ENCODE peak calls at places on chromosome 4, in ten cellular contexts. One of them, this sample, is unnamed.

GRCh38 chr4:144399927-144400326 is 246.0 kb upstream of the HHIP start:
- DNase-seq in upper lobe of right lung: no peak
- DNase-seq in CD4-positive, CD25-positive, alpha-beta regulatory T cell: no peak
- DNase-seq in DND-41: peak; percentile 10
- DNase-seq in cardiac fibroblast: peak; percentile 86
- DNase-seq in uterus: peak; percentile 38
- DNase-seq in AG10803: peak; percentile 44
- DNase-seq in fibroblast of lung: peak; percentile 82
- DNase-seq in NB4: peak; percentile 2
- DNase-seq in tibial artery: no peak
- DNase-seq in this sample: no peak

GRCh38 chr4:112038861-112039260 is 106.4 kb upstream of the FAM241A start:
- DNase-seq in upper lobe of right lung: no peak
- DNase-seq in CD4-positive, CD25-positive, alpha-beta regulatory T cell: no peak
- DNase-seq in DND-41: no peak
- DNase-seq in cardiac fibroblast: no peak
- DNase-seq in uterus: no peak
- DNase-seq in AG10803: peak; percentile 40
- DNase-seq in fibroblast of lung: no peak
- DNase-seq in NB4: peak; percentile 6
- DNase-seq in tibial artery: no peak
- DNase-seq in this sample: no peak

GRCh38 chr4:93764647-93765246 is 63.8 kb upstream of the ATOH1 start:
- DNase-seq in upper lobe of right lung: no peak
- DNase-seq in CD4-positive, CD25-positive, alpha-beta regulatory T cell: peak; percentile 40
- DNase-seq in DND-41: peak; percentile 12
- DNase-seq in cardiac fibroblast: peak; percentile 59
- DNase-seq in uterus: no peak
- DNase-seq in AG10803: peak; percentile 26
- DNase-seq in fibroblast of lung: peak; percentile 72
- DNase-seq in NB4: peak; percentile 51
- DNase-seq in tibial artery: no peak
- DNase-seq in this sample: peak; percentile 81

GRCh38 chr4:137310593-137311490 is 221.5 kb downstream of the PCDH18 start:
- DNase-seq in upper lobe of right lung: no peak
- DNase-seq in CD4-positive, CD25-positive, alpha-beta regulatory T cell: no peak
- DNase-seq in DND-41: no peak
- DNase-seq in cardiac fibroblast: peak; percentile 83
- DNase-seq in uterus: no peak
- DNase-seq in AG10803: peak; percentile 89
- DNase-seq in fibroblast of lung: peak; percentile 89
- DNase-seq in NB4: no peak
- DNase-seq in tibial artery: no peak
- DNase-seq in this sample: no peak

GRCh38 chr4:186726150-186726439 is 2.4 kb upstream of the FAT1 start:
- DNase-seq in upper lobe of right lung: no peak
- DNase-seq in CD4-positive, CD25-positive, alpha-beta regulatory T cell: peak; percentile 1
- DNase-seq in DND-41: no peak
- DNase-seq in cardiac fibroblast: no peak
- DNase-seq in uterus: no peak
- DNase-seq in AG10803: no peak
- DNase-seq in fibroblast of lung: no peak
- DNase-seq in NB4: no peak
- DNase-seq in tibial artery: no peak
- DNase-seq in this sample: no peak

GRCh38 chr4:10184501-10184938 is 67.9 kb upstream of the WDR1 start:
- DNase-seq in upper lobe of right lung: no peak
- DNase-seq in CD4-positive, CD25-positive, alpha-beta regulatory T cell: no peak
- DNase-seq in DND-41: no peak
- DNase-seq in cardiac fibroblast: no peak
- DNase-seq in uterus: no peak
- DNase-seq in AG10803: no peak
- DNase-seq in fibroblast of lung: no peak
- DNase-seq in NB4: peak; percentile 54
- DNase-seq in tibial artery: no peak
- DNase-seq in this sample: no peak

GRCh38 chr4:98522062-98522461 is 136.3 kb downstream of the TSPAN5 start:
- DNase-seq in upper lobe of right lung: no peak
- DNase-seq in CD4-positive, CD25-positive, alpha-beta regulatory T cell: no peak
- DNase-seq in DND-41: no peak
- DNase-seq in cardiac fibroblast: no peak
- DNase-seq in uterus: no peak
- DNase-seq in AG10803: no peak
- DNase-seq in fibroblast of lung: no peak
- DNase-seq in NB4: no peak
- DNase-seq in tibial artery: no peak
- DNase-seq in this sample: peak; percentile 56

GRCh38 chr4:140151700-140152014 is 2.3 kb downstream of the MAML3 start:
- DNase-seq in upper lobe of right lung: peak; percentile 86
- DNase-seq in CD4-positive, CD25-positive, alpha-beta regulatory T cell: peak; percentile 69
- DNase-seq in DND-41: peak; percentile 87
- DNase-seq in cardiac fibroblast: peak; percentile 89
- DNase-seq in uterus: peak; percentile 93
- DNase-seq in AG10803: peak; percentile 56
- DNase-seq in fibroblast of lung: peak; percentile 87
- DNase-seq in NB4: peak; percentile 90
- DNase-seq in tibial artery: peak; percentile 84
- DNase-seq in this sample: peak; percentile 94

GRCh38 chr4:182643801-182644311 is 273.3 kb downstream of the DCTD start:
- DNase-seq in upper lobe of right lung: no peak
- DNase-seq in CD4-positive, CD25-positive, alpha-beta regulatory T cell: no peak
- DNase-seq in DND-41: no peak
- DNase-seq in cardiac fibroblast: peak; percentile 82
- DNase-seq in uterus: no peak
- DNase-seq in AG10803: peak; percentile 90
- DNase-seq in fibroblast of lung: peak; percentile 69
- DNase-seq in NB4: no peak
- DNase-seq in tibial artery: peak; percentile 47
- DNase-seq in this sample: no peak

GRCh38 chr4:158162637-158163036 is 10.2 kb downstream of the GASK1B start:
- DNase-seq in upper lobe of right lung: no peak
- DNase-seq in CD4-positive, CD25-positive, alpha-beta regulatory T cell: no peak
- DNase-seq in DND-41: no peak
- DNase-seq in cardiac fibroblast: no peak
- DNase-seq in uterus: no peak
- DNase-seq in AG10803: no peak
- DNase-seq in fibroblast of lung: no peak
- DNase-seq in NB4: no peak
- DNase-seq in tibial artery: no peak
- DNase-seq in this sample: no peak

GRCh38 chr4:113732-114131 is 10.6 kb upstream of the ZNF718 start:
- DNase-seq in upper lobe of right lung: no peak
- DNase-seq in CD4-positive, CD25-positive, alpha-beta regulatory T cell: no peak
- DNase-seq in DND-41: no peak
- DNase-seq in cardiac fibroblast: no peak
- DNase-seq in uterus: no peak
- DNase-seq in AG10803: no peak
- DNase-seq in fibroblast of lung: no peak
- DNase-seq in NB4: peak; percentile 73
- DNase-seq in tibial artery: no peak
- DNase-seq in this sample: no peak

GRCh38 chr4:112771-113170 is 11.5 kb upstream of the ZNF718 start:
- DNase-seq in upper lobe of right lung: no peak
- DNase-seq in CD4-positive, CD25-positive, alpha-beta regulatory T cell: no peak
- DNase-seq in DND-41: peak; percentile 35
- DNase-seq in cardiac fibroblast: no peak
- DNase-seq in uterus: no peak
- DNase-seq in AG10803: no peak
- DNase-seq in fibroblast of lung: no peak
- DNase-seq in NB4: peak; percentile 74
- DNase-seq in tibial artery: no peak
- DNase-seq in this sample: no peak

GRCh38 chr4:107083-107443 is 17.2 kb upstream of the ZNF718 start:
- DNase-seq in upper lobe of right lung: no peak
- DNase-seq in CD4-positive, CD25-positive, alpha-beta regulatory T cell: no peak
- DNase-seq in DND-41: no peak
- DNase-seq in cardiac fibroblast: no peak
- DNase-seq in uterus: no peak
- DNase-seq in AG10803: no peak
- DNase-seq in fibroblast of lung: no peak
- DNase-seq in NB4: no peak
- DNase-seq in tibial artery: no peak
- DNase-seq in this sample: no peak

DNA sequence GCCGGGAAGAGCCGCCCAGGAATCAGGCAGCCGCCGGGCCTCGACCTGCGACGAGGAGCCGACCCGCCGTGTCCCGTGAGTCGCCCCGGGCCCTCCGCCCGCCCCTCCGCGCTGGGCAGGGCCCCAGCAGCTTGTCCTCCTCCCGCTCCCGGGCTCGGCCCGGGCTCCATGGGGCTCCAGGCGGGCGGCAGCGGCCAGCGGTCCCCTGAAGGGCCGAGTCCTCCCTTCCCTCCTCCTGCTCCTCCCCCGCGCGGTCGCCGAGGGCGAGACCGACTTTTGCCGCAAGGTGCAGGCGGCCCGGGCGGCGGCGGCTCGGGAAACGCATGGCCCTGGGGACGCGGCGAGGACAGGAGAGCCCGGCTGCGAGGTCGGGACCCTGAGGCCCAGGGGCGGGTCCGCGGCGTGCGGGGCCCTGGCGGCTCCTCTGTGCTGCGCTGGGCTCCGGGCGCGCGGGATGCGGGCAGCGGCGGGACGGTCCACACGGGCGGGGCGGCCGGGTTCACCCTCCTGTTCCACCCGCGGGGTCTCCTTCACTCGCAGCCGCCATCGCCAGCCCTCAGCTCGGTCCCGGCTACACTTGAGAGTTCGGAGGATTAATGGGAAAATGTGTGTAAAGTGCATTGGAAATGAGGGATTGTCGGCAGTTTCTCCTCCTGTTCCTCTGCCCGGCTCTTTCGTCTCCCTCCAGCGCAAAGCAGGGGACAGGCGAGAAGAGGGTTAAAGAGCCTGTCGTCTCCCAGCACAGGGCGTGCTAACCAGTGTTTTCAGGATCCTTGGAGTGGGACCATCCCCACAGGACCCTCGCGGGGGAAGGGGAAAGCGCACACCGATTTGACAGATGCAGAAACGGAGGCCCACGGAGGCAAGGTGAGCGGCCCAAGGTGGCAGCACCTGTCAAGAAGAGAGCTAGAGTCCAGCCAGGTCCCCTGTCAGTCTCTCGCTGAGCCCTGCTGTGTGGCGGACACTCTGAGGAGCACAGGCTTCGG is 16.6 kb upstream of the ZNF718 start:
- DNase-seq in upper lobe of right lung: no peak
- DNase-seq in CD4-positive, CD25-positive, alpha-beta regulatory T cell: no peak
- DNase-seq in DND-41: no peak
- DNase-seq in cardiac fibroblast: no peak
- DNase-seq in uterus: no peak
- DNase-seq in AG10803: no peak
- DNase-seq in fibroblast of lung: no peak
- DNase-seq in NB4: no peak
- DNase-seq in tibial artery: no peak
- DNase-seq in this sample: no peak
- H3K4me3 ChIP-seq in upper lobe of right lung: no peak overlapping the region
- H3K4me3 ChIP-seq in CD4-positive, CD25-positive, alpha-beta regulatory T cell: no peak overlapping the region
- H3K4me3 ChIP-seq in DND-41: no peak overlapping the region
- H3K4me3 ChIP-seq in cardiac fibroblast: no peak overlapping the region
- H3K4me3 ChIP-seq in uterus: no peak overlapping the region
- H3K4me3 ChIP-seq in AG10803: no peak overlapping the region
- H3K4me3 ChIP-seq in fibroblast of lung: no peak overlapping the region
- H3K4me3 ChIP-seq in NB4: no peak overlapping the region
- H3K4me3 ChIP-seq in tibial artery: peak overlapping the region; percentile 6
- H3K4me3 ChIP-seq in this sample: no peak overlapping the region

GRCh38 chr4:173217075-173217474 is 48.5 kb downstream of the GALNT7 start:
- DNase-seq in upper lobe of right lung: no peak
- DNase-seq in CD4-positive, CD25-positive, alpha-beta regulatory T cell: no peak
- DNase-seq in DND-41: no peak
- DNase-seq in cardiac fibroblast: no peak
- DNase-seq in uterus: no peak
- DNase-seq in AG10803: no peak
- DNase-seq in fibroblast of lung: no peak
- DNase-seq in NB4: no peak
- DNase-seq in tibial artery: no peak
- DNase-seq in this sample: no peak
- H3K4me3 ChIP-seq in upper lobe of right lung: no peak overlapping the region
- H3K4me3 ChIP-seq in CD4-positive, CD25-positive, alpha-beta regulatory T cell: no peak overlapping the region
- H3K4me3 ChIP-seq in DND-41: no peak overlapping the region
- H3K4me3 ChIP-seq in cardiac fibroblast: no peak overlapping the region
- H3K4me3 ChIP-seq in uterus: no peak overlapping the region
- H3K4me3 ChIP-seq in AG10803: no peak overlapping the region
- H3K4me3 ChIP-seq in fibroblast of lung: no peak overlapping the region
- H3K4me3 ChIP-seq in NB4: no peak overlapping the region
- H3K4me3 ChIP-seq in tibial artery: no peak overlapping the region
- H3K4me3 ChIP-seq in this sample: no peak overlapping the region

GRCh38 chr4:76463568-76463967 is 28.5 kb downstream of the SHROOM3 start:
- DNase-seq in upper lobe of right lung: no peak
- DNase-seq in CD4-positive, CD25-positive, alpha-beta regulatory T cell: no peak
- DNase-seq in DND-41: no peak
- DNase-seq in cardiac fibroblast: no peak
- DNase-seq in uterus: no peak
- DNase-seq in AG10803: no peak
- DNase-seq in fibroblast of lung: no peak
- DNase-seq in NB4: no peak
- DNase-seq in tibial artery: no peak
- DNase-seq in this sample: no peak

GRCh38 chr4:76457885-76458284 is 22.9 kb downstream of the SHROOM3 start:
- DNase-seq in upper lobe of right lung: no peak
- DNase-seq in CD4-positive, CD25-positive, alpha-beta regulatory T cell: no peak
- DNase-seq in DND-41: no peak
- DNase-seq in cardiac fibroblast: peak; percentile 8
- DNase-seq in uterus: no peak
- DNase-seq in AG10803: no peak
- DNase-seq in fibroblast of lung: no peak
- DNase-seq in NB4: no peak
- DNase-seq in tibial artery: no peak
- DNase-seq in this sample: no peak

GRCh38 chr4:76458297-76458696 is 23.3 kb downstream of the SHROOM3 start:
- DNase-seq in upper lobe of right lung: no peak
- DNase-seq in CD4-positive, CD25-positive, alpha-beta regulatory T cell: no peak
- DNase-seq in DND-41: no peak
- DNase-seq in cardiac fibroblast: peak; percentile 27
- DNase-seq in uterus: no peak
- DNase-seq in AG10803: no peak
- DNase-seq in fibroblast of lung: no peak
- DNase-seq in NB4: no peak
- DNase-seq in tibial artery: no peak
- DNase-seq in this sample: no peak

GRCh38 chr4:76458829-76459228 is 23.8 kb downstream of the SHROOM3 start:
- DNase-seq in upper lobe of right lung: no peak
- DNase-seq in CD4-positive, CD25-positive, alpha-beta regulatory T cell: no peak
- DNase-seq in DND-41: no peak
- DNase-seq in cardiac fibroblast: peak; percentile 19
- DNase-seq in uterus: no peak
- DNase-seq in AG10803: no peak
- DNase-seq in fibroblast of lung: no peak
- DNase-seq in NB4: no peak
- DNase-seq in tibial artery: no peak
- DNase-seq in this sample: no peak

GRCh38 chr4:76459291-76459723 is 24.3 kb downstream of the SHROOM3 start:
- DNase-seq in upper lobe of right lung: no peak
- DNase-seq in CD4-positive, CD25-positive, alpha-beta regulatory T cell: no peak
- DNase-seq in DND-41: no peak
- DNase-seq in cardiac fibroblast: peak; percentile 88
- DNase-seq in uterus: no peak
- DNase-seq in AG10803: peak; percentile 63
- DNase-seq in fibroblast of lung: no peak
- DNase-seq in NB4: no peak
- DNase-seq in tibial artery: no peak
- DNase-seq in this sample: no peak
- H3K4me3 ChIP-seq in upper lobe of right lung: no peak overlapping the region
- H3K4me3 ChIP-seq in CD4-positive, CD25-positive, alpha-beta regulatory T cell: no peak overlapping the region
- H3K4me3 ChIP-seq in DND-41: no peak overlapping the region
- H3K4me3 ChIP-seq in cardiac fibroblast: no peak overlapping the region
- H3K4me3 ChIP-seq in uterus: no peak overlapping the region
- H3K4me3 ChIP-seq in AG10803: no peak overlapping the region
- H3K4me3 ChIP-seq in fibroblast of lung: no peak overlapping the region
- H3K4me3 ChIP-seq in NB4: no peak overlapping the region
- H3K4me3 ChIP-seq in tibial artery: no peak overlapping the region
- H3K4me3 ChIP-seq in this sample: no peak overlapping the region

GRCh38 chr4:113979157-113979972 is at the start of gene ARSJ:
- DNase-seq in upper lobe of right lung: peak; percentile 82
- DNase-seq in CD4-positive, CD25-positive, alpha-beta regulatory T cell: no peak
- DNase-seq in DND-41: no peak
- DNase-seq in cardiac fibroblast: peak; percentile 86
- DNase-seq in uterus: peak; percentile 55
- DNase-seq in AG10803: peak; percentile 80
- DNase-seq in fibroblast of lung: peak; percentile 81
- DNase-seq in NB4: no peak
- DNase-seq in tibial artery: peak; percentile 46
- DNase-seq in this sample: no peak
- H3K4me3 ChIP-seq in upper lobe of right lung: peak within 1 kb of the TSS; percentile 55
- H3K4me3 ChIP-seq in CD4-positive, CD25-positive, alpha-beta regulatory T cell: peak within 1 kb of the TSS; percentile 23
- H3K4me3 ChIP-seq in DND-41: no peak within 1 kb of the TSS
- H3K4me3 ChIP-seq in cardiac fibroblast: peak within 1 kb of the TSS; percentile 79
- H3K4me3 ChIP-seq in uterus: peak within 1 kb of the TSS; percentile 61
- H3K4me3 ChIP-seq in AG10803: peak within 1 kb of the TSS; percentile 81
- H3K4me3 ChIP-seq in fibroblast of lung: peak within 1 kb of the TSS; percentile 94
- H3K4me3 ChIP-seq in NB4: no peak within 1 kb of the TSS
- H3K4me3 ChIP-seq in tibial artery: peak within 1 kb of the TSS; percentile 83
- H3K4me3 ChIP-seq in this sample: no peak within 1 kb of the TSS